ENCODE peak calls at places on chromosomes 5 and 9, in eight cellular contexts. E, X, C, P, N, B, Z and S are unnamed samples.
A peak's percentile ranks its signal among the peaks of the same experiment; 100 is the strongest.

GRCh38 chr5:73909474-73909873 is 283.5 kb downstream of the ARHGEF28 start:
- DNase-seq in N (no peak), E (no peak), Z (no peak), P (no peak), X (no peak), B (no peak), C (peak; percentile 71), S (no peak)

GRCh38 chr9:84947412-84947972 is 278.0 kb downstream of the NTRK2 start:
- DNase-seq in E (no peak), B (peak; percentile 61), P (no peak), C (no peak), X (no peak), Z (no peak), N (no peak), S (no peak)

GRCh38 chr9:136950656-136951030 is 1.4 kb upstream of the LCN12 start:
- DNase-seq in C (peak; percentile 73), E (no peak), B (no peak), Z (no peak), X (no peak), P (no peak), N (no peak), S (peak; percentile 41)

GRCh38 chr5:8907168-8907868 is 638.6 kb downstream of the SEMA5A start:
- DNase-seq in P (peak; percentile 93), N (no peak), E (no peak), Z (peak; percentile 32), C (no peak), B (no peak), X (peak; percentile 82), S (no peak)

GRCh38 chr5:93243481-93243880 is 337.5 kb downstream of the NR2F1-AS1 start:
- DNase-seq in B (no peak), C (no peak), P (no peak), N (no peak), Z (no peak), E (no peak), X (no peak), S (no peak)

GRCh38 chr5:171207256-171207866 is 101.7 kb upstream of the TLX3 start:
- DNase-seq in P (peak; percentile 57), C (no peak), B (no peak), N (no peak), Z (peak; percentile 6), X (peak; percentile 66), E (peak; percentile 50), S (peak; percentile 47)

GRCh38 chr9:91966503-91966902 is 16.5 kb upstream of the ROR2 start:
- DNase-seq in P (peak; percentile 66), Z (no peak), B (no peak), C (no peak), E (no peak), N (no peak), X (no peak), S (no peak)

GRCh38 chr9:110995511-110996340 is 42.5 kb downstream of the LPAR1 start:
- DNase-seq in Z (no peak), E (no peak), C (no peak), N (no peak), X (peak; percentile 51), P (peak; percentile 54), B (no peak), S (no peak)

GRCh38 chr9:82191082-82191481 is 202.5 kb downstream of the SPATA31D1 start:
- DNase-seq in X (no peak), E (no peak), P (no peak), N (no peak), Z (no peak), B (no peak), C (no peak), S (no peak)

GRCh38 chr9:108254236-108254635 is 601.5 kb downstream of the ACTL7B start:
- DNase-seq in X (no peak), N (no peak), Z (no peak), C (no peak), P (peak; percentile 16), E (no peak), B (no peak), S (no peak)

GRCh38 chr5:38719916-38720315 is 125.9 kb upstream of the OSMR start:
- DNase-seq in C (no peak), E (no peak), X (peak; percentile 78), P (peak; percentile 89), B (no peak), N (no peak), Z (peak; percentile 68), S (no peak)

GRCh38 chr5:169701910-169702451 is 64.9 kb downstream of the DOCK2 start:
- DNase-seq in X (peak; percentile 76), E (peak; percentile 70), B (no peak), Z (no peak), C (no peak), N (no peak), P (peak; percentile 64), S (peak; percentile 1)

GRCh38 chr5:178305801-178306200 is 73.2 kb upstream of the PHYKPL start:
- DNase-seq in E (no peak), Z (no peak), B (no peak), N (no peak), C (peak; percentile 54), P (no peak), X (no peak), S (no peak)

GRCh38 chr5:180382926-180383325 is 29.8 kb upstream of the GFPT2 start:
- DNase-seq in Z (no peak), C (peak; percentile 33), N (no peak), X (no peak), E (no peak), B (no peak), P (no peak), S (no peak)

GRCh38 chr5:78563621-78564020 is 85.0 kb downstream of the LHFPL2 start:
- DNase-seq in E (no peak), N (no peak), C (no peak), X (no peak), B (no peak), Z (no peak), P (no peak), S (no peak)

GRCh38 chr5:21663082-21663481 is 1190.1 kb downstream of the CDH12 start:
- DNase-seq in P (no peak), Z (no peak), E (no peak), C (no peak), B (no peak), X (no peak), N (no peak), S (no peak)

GRCh38 chr5:21661129-21661528 is 1192.0 kb downstream of the CDH12 start:
- DNase-seq in E (no peak), C (no peak), Z (no peak), P (peak; percentile 62), B (no peak), N (no peak), X (peak; percentile 18), S (no peak)

DNA sequence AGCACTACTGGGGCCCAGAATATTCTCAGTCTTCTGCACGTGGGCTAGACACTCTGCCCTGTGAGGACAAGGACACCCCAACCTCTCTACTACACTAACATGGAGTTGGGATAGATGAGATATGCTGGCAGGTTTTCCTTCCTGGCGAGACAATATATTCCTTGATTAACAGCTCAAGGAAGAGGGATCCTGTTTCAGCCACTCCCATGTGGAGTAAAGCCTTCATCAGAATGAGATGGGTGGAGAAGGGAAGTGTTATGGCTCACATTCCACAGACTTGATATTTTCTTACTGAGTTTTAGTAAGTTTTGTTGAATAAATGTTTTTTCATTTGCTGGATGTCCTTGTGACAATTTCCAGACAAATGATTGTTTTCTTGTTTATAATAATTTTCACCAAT is 1187.6 kb downstream of the CDH12 start:
- DNase-seq in Z (no peak), P (no peak), N (no peak), E (no peak), X (no peak), C (no peak), B (no peak), S (no peak)
- H3K27ac ChIP-seq in Z (no peak overlapping the region), P (no peak overlapping the region), N (no peak overlapping the region), E (no peak overlapping the region), X (no peak overlapping the region), C (no peak overlapping the region), B (no peak overlapping the region), S (no peak overlapping the region)

GRCh38 chr5:36369092-36369737 is 67.5 kb upstream of the RANBP3L start:
- DNase-seq in B (no peak), X (peak; percentile 47), P (peak; percentile 8), Z (no peak), C (no peak), N (no peak), E (no peak), S (no peak)

GRCh38 chr5:36363776-36364175 is 62.1 kb upstream of the RANBP3L start:
- DNase-seq in B (no peak), Z (no peak), P (no peak), E (no peak), N (no peak), C (no peak), X (no peak), S (no peak)

GRCh38 chr5:36367524-36367923 is 65.8 kb upstream of the RANBP3L start:
- DNase-seq in B (no peak), N (no peak), Z (no peak), E (no peak), P (peak; percentile 16), C (no peak), X (peak; percentile 42), S (no peak)

GRCh38 chr5:36364473-36364872 is 62.8 kb upstream of the RANBP3L start:
- DNase-seq in B (no peak), E (no peak), P (no peak), N (no peak), C (no peak), X (no peak), Z (no peak), S (no peak)

GRCh38 chr5:36366883-36367282 is 65.2 kb upstream of the RANBP3L start:
- DNase-seq in Z (no peak), E (no peak), P (no peak), X (peak; percentile 20), C (no peak), B (no peak), N (no peak), S (no peak)
- H3K27ac ChIP-seq in Z (no peak overlapping the region), E (no peak overlapping the region), P (no peak overlapping the region), X (no peak overlapping the region), C (no peak overlapping the region), B (no peak overlapping the region), N (no peak overlapping the region), S (no peak overlapping the region)

GRCh38 chr5:150000261-150000989 is at the start of the genes HMGXB3 and TIGD6:
- DNase-seq in C (peak; percentile 98), E (peak; percentile 97), P (peak; percentile 95), Z (peak; percentile 88), N (peak; percentile 77), B (peak; percentile 91), X (peak; percentile 96), S (peak; percentile 90)

GRCh38 chr5:149999866-150000260 is 591 bp downstream of the TIGD6 start:
- DNase-seq in N (no peak), X (no peak), E (no peak), Z (no peak), P (no peak), B (no peak), C (no peak), S (no peak)

GRCh38 chr5:149999359-149999758 is 1.1 kb downstream of the TIGD6 start:
- DNase-seq in E (no peak), C (no peak), B (no peak), Z (no peak), N (no peak), X (no peak), P (no peak), S (no peak)

GRCh38 chr5:150001660-150002493 is 1.3 kb downstream of the HMGXB3 start:
- DNase-seq in C (no peak), B (peak; percentile 63), P (peak; percentile 75), N (peak; percentile 33), Z (no peak), E (peak; percentile 63), X (peak; percentile 78), S (peak; percentile 70)

GRCh38 chr5:150000990-150001659 is 586 bp downstream of the HMGXB3 start:
- DNase-seq in C (peak; percentile 87), X (peak; percentile 35), Z (no peak), E (peak; percentile 37), B (peak; percentile 65), N (peak; percentile 13), P (peak; percentile 50), S (peak; percentile 46)
- H3K27ac ChIP-seq in C (peak overlapping the region; percentile 90), X (peak overlapping the region; percentile 97), Z (peak overlapping the region; percentile 94), E (peak overlapping the region; percentile 91), B (peak overlapping the region; percentile 96), N (peak overlapping the region; percentile 75), P (peak overlapping the region; percentile 75), S (peak overlapping the region; percentile 92)

GRCh38 chr9:89313842-89314241 is 2.8 kb downstream of the CKS2 start:
- DNase-seq in B (no peak), P (peak; percentile 46), E (no peak), Z (no peak), C (no peak), X (no peak), N (no peak), S (no peak)
- H3K27ac ChIP-seq in B (no peak overlapping the region), P (no peak overlapping the region), E (peak overlapping the region; percentile 32), Z (no peak overlapping the region), C (no peak overlapping the region), X (peak overlapping the region; percentile 46), N (no peak overlapping the region), S (no peak overlapping the region)